ENCODE peak calls at places on chromosome 7, in seven cellular contexts. D is brain pericyte; S is neuronal stem cell; Y is NCI-H748 treated with DMSO at 0.1 percent for 48 hours; R is naive thymus-derived CD8-positive, alpha-beta T cell; V is effector memory CD4-positive, alpha-beta T cell; K is left cardiac atrium. F is an unnamed sample.

GRCh38 chr7:68488366-68489060 is 1109.8 kb upstream of the AUTS2 start:
- DNase-seq in S (no peak), D (no peak), R (no peak), K (no peak), V (no peak), Y (no peak), F (no peak)

GRCh38 chr7:52917982-52918578 is 117.4 kb upstream of the POM121L12 start:
- DNase-seq in Y (no peak), D (no peak), S (no peak), K (no peak), V (no peak), R (no peak), F (no peak)

GRCh38 chr7:127874049-127874636 is 157.1 kb downstream of the LRRC4 start:
- DNase-seq in S (no peak), D (no peak), K (no peak), Y (no peak), V (no peak), R (no peak), F (no peak)

GRCh38 chr7:143974457-143974856 is 19.8 kb downstream of the OR2F1 start:
- DNase-seq in R (no peak), S (no peak), K (no peak), Y (no peak), D (no peak), V (no peak), F (no peak)

GRCh38 chr7:128937647-128938523 is at the start of gene IRF5:
- DNase-seq in S (no peak), V (no peak), K (peak; percentile 50), Y (peak; percentile 7), R (no peak), D (no peak), F (no peak)

GRCh38 chr7:36777062-36777461 is 52.8 kb upstream of the AOAH start:
- DNase-seq in R (peak; percentile 81), Y (no peak), S (no peak), V (peak; percentile 28), K (no peak), D (no peak), F (no peak)

GRCh38 chr7:75776295-75776971 is 4.4 kb upstream of the CCL26 start:
- DNase-seq in R (peak; percentile 24), D (peak; percentile 18), S (no peak), V (no peak), K (no peak), Y (no peak), F (peak; percentile 71)

GRCh38 chr7:112086496-112087254 is 119.5 kb downstream of the DOCK4 start:
- DNase-seq in V (no peak), R (no peak), S (no peak), D (no peak), K (no peak), Y (no peak), F (no peak)

GRCh38 chr7:131040467-131040932 is 287.2 kb upstream of the MKLN1 start:
- DNase-seq in Y (peak; percentile 24), R (peak; percentile 65), S (peak; percentile 50), D (peak; percentile 5), V (no peak), K (no peak), F (peak; percentile 47)

GRCh38 chr7:30238721-30239441 is 45.5 kb upstream of the ZNRF2 start:
- DNase-seq in Y (peak; percentile 67), D (no peak), V (no peak), R (no peak), S (no peak), K (peak; percentile 45), F (peak; percentile 7)

GRCh38 chr7:3835102-3835501 is 534.0 kb downstream of the SDK1 start:
- DNase-seq in D (no peak), V (no peak), K (no peak), S (no peak), Y (no peak), R (no peak), F (no peak)

GRCh38 chr7:25940086-25940906 is 211.7 kb upstream of the NFE2L3 start:
- DNase-seq in R (no peak), Y (no peak), K (no peak), V (no peak), S (no peak), D (no peak), F (no peak)

GRCh38 chr7:9102846-9103245 is 669.4 kb downstream of the NXPH1 start:
- DNase-seq in K (no peak), R (no peak), D (no peak), V (no peak), Y (no peak), S (no peak), F (no peak)

F was measured in hepatic stellate cell.